ENCODE peak calls at places on chromosomes 2 and 18, in six cellular contexts. E is psoas muscle; Z is effector memory CD4-positive, alpha-beta T cell; J is uterus; O is upper lobe of right lung; R is left ventricle myocardium inferior. W is an unnamed sample. For H3K4me1 and H3K27me3, the result is how much of the 10 kb centered on the place peaks cover.

GRCh38 chr2:236871500-236872001 is 214.1 kb upstream of the COPS8 start:
- DNase-seq in J (peak), O (no peak), Z (no peak), E (peak), R (peak), W (no peak)

GRCh38 chr18:4750392-4751346 is 295.6 kb upstream of the DLGAP1 start:
- DNase-seq in O (no peak), R (no peak), E (no peak), Z (no peak), J (no peak), W (no peak)

GRCh38 chr2:215425021-215425782 is 10.7 kb downstream of the FN1 start:
- DNase-seq in J (no peak), E (no peak), R (no peak), Z (no peak), O (no peak), W (no peak)

GRCh38 chr2:42910657-42911405 is 118.4 kb upstream of the HAAO start:
- DNase-seq in O (no peak), R (no peak), J (no peak), Z (no peak), E (no peak), W (no peak)

GRCh38 chr2:144237845-144238637 is 281.9 kb downstream of the ZEB2 start:
- DNase-seq in R (no peak), O (no peak), J (no peak), Z (no peak), E (no peak), W (no peak)

GRCh38 chr2:96197541-96198255 is 10.9 kb downstream of the STARD7 start:
- DNase-seq in O (no peak), R (no peak), E (no peak), J (no peak), Z (no peak), W (no peak)

GRCh38 chr18:37712776-37713175 is 147.2 kb upstream of the CELF4 start:
- DNase-seq in Z (no peak), O (no peak), J (no peak), E (no peak), R (no peak), W (no peak)

GRCh38 chr2:167823066-167823465 is 424.3 kb downstream of the STK39 start:
- DNase-seq in Z (no peak), E (no peak), J (no peak), O (no peak), R (no peak), W (no peak)

GRCh38 chr2:45683292-45683691 is 31.8 kb downstream of the PRKCE start:
- DNase-seq in O (no peak), J (no peak), Z (no peak), R (no peak), E (no peak), W (no peak)

GRCh38 chr18:21853020-21853419 is 112.4 kb downstream of the MIB1 start:
- DNase-seq in O (no peak), R (no peak), Z (no peak), E (no peak), J (no peak), W (no peak)

GRCh38 chr2:28750316-28751101 is 1.1 kb upstream of the PPP1CB start:
- DNase-seq in R (no peak), E (no peak), J (peak), O (no peak), Z (no peak), W (peak)

GRCh38 chr2:127651987-127652550 is 6.1 kb downstream of the GPR17 start:
- DNase-seq in J (peak), R (peak), E (peak), Z (no peak), O (no peak), W (no peak)

GRCh38 chr2:205700331-205701132 is 18.2 kb downstream of the NRP2 start:
- DNase-seq in J (no peak), O (no peak), R (no peak), E (no peak), Z (no peak), W (no peak)

GRCh38 chr2:85110991-85111560 is 22.1 kb upstream of the TCF7L1 start:
- DNase-seq in J (no peak), R (no peak), E (no peak), Z (no peak), O (no peak), W (no peak)

GRCh38 chr2:24749069-24749691 is 44.0 kb downstream of the PTRHD1 start:
- DNase-seq in O (no peak), E (no peak), J (no peak), R (no peak), Z (no peak), W (no peak)

GRCh38 chr18:70195852-70196434 is 9.5 kb downstream of the RTTN start:
- DNase-seq in J (no peak), O (no peak), R (no peak), E (no peak), Z (no peak), W (peak)

GRCh38 chr2:37782155-37782673 is 110.8 kb upstream of the CDC42EP3 start:
- DNase-seq in O (no peak), Z (no peak), R (no peak), E (no peak), J (no peak), W (no peak)

GRCh38 chr2:241801611-241802420 is 7.2 kb upstream of the NEU4 start:
- DNase-seq in J (no peak), O (no peak), R (peak), E (no peak), Z (no peak), W (no peak)

GRCh38 chr18:6401687-6402086 is 13.0 kb downstream of the L3MBTL4 start:
- DNase-seq in J (no peak), O (no peak), R (no peak), Z (no peak), E (no peak), W (no peak)

GRCh38 chr2:69017876-69018275 is 4.9 kb downstream of the ANTXR1 start:
- DNase-seq in Z (no peak), R (no peak), O (no peak), E (no peak), J (no peak), W (no peak)

GRCh38 chr2:26123426-26123825 is 49.5 kb upstream of the GAREM2 start:
- DNase-seq in R (no peak), Z (no peak), O (no peak), J (no peak), E (no peak), W (no peak)

GRCh38 chr18:57859314-57859713 is 56.2 kb upstream of the ATP8B1 start:
- DNase-seq in O (no peak), E (no peak), J (no peak), R (no peak), Z (no peak), W (no peak)

GRCh38 chr2:108215794-108216211 is 24.0 kb upstream of the SULT1C3 start:
- DNase-seq in O (peak), Z (no peak), J (no peak), E (no peak), R (no peak), W (no peak)

GRCh38 chr18:76426738-76427305 is 68.2 kb downstream of the ZNF516 start:
- DNase-seq in Z (no peak), E (peak), R (no peak), O (peak), J (peak), W (no peak)

GRCh38 chr2:85861650-85862049 is 27.1 kb downstream of the ST3GAL5 start:
- DNase-seq in R (no peak), E (no peak), Z (no peak), O (no peak), J (no peak), W (peak)

GRCh38 chr18:45412577-45412976 is 202.7 kb upstream of the SLC14A2 start:
- DNase-seq in O (no peak), Z (no peak), R (no peak), E (no peak), J (no peak), W (no peak)

GRCh38 chr2:46493241-46493970 is 14.0 kb downstream of the TMEM247 start:
- DNase-seq in R (no peak), Z (no peak), E (no peak), O (no peak), J (no peak), W (no peak)

GRCh38 chr18:68085251-68085650 is 568.7 kb upstream of the DSEL start:
- DNase-seq in O (no peak), J (no peak), R (no peak), Z (no peak), E (no peak), W (no peak)

GRCh38 chr2:213544940-213545339 is 260.7 kb downstream of the SPAG16 start:
- DNase-seq in E (no peak), R (no peak), Z (no peak), O (no peak), J (no peak), W (no peak)

GRCh38 chr2:172181840-172182239 is 79.1 kb upstream of the DLX2 start:
- DNase-seq in E (no peak), Z (no peak), O (no peak), J (no peak), R (no peak), W (no peak)

GRCh38 chr18:13369756-13370510 is 151.4 kb downstream of the LDLRAD4 start:
- DNase-seq in O (no peak), R (no peak), J (no peak), Z (no peak), E (no peak), W (no peak)

GRCh38 chr2:113886479-113887383 is 3.2 kb upstream of the ACTR3 start:
- DNase-seq in Z (no peak), R (peak), O (peak), J (no peak), E (no peak), W (peak)
- H3K4me3 ChIP-seq in Z (no peak), R (no peak), O (no peak), J (no peak), E (no peak), W (peak)

GRCh38 chr18:27931563-27931962 is 245.4 kb downstream of the CDH2 start:
- DNase-seq in J (no peak), O (no peak), Z (no peak), E (no peak), R (no peak), W (no peak)
- H3K4me1 ChIP-seq in J (under half), O (under half), Z (under half), E (under half), R (under half), W (under half)

DNA sequence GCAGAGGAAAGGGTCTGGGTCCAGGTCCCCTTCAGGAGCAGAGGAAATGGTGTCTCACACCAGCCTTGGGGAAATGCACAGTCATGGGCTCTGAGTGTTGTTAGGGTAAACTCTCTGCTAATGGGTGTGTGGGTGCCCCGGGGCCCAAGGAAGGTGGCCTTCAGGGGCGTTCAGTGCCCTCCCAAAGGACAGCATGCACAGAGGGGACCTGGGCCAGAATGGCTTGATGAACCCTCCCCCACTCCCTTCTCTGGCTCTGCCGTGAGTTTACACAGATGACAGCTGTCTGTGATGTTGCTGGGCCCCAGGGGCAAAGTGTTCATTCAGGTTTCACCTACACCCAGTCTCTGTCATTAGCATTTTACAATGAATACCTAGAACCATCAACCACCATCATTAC is 3.3 kb downstream of the NPPC start:
- DNase-seq in Z (no peak), O (peak), J (no peak), E (no peak), R (peak), W (no peak)
- H3K27me3 ChIP-seq in Z (under half), O (half or more), J (under half), E (half or more), R (half or more), W (under half)

GRCh38 chr18:48164096-48164475 is 233.6 kb upstream of the SMAD2 start:
- DNase-seq in R (no peak), Z (no peak), J (no peak), O (no peak), E (no peak), W (no peak)

GRCh38 chr18:48160622-48161021 is 230.2 kb upstream of the SMAD2 start:
- DNase-seq in O (no peak), R (no peak), Z (no peak), E (no peak), J (no peak), W (no peak)

GRCh38 chr18:48161201-48161910 is 230.9 kb upstream of the SMAD2 start:
- DNase-seq in J (peak), Z (peak), R (peak), E (peak), O (peak), W (peak)

GRCh38 chr18:48163184-48164095 is 233.0 kb upstream of the SMAD2 start:
- DNase-seq in Z (no peak), R (no peak), E (no peak), O (no peak), J (no peak), W (no peak)

DNA sequence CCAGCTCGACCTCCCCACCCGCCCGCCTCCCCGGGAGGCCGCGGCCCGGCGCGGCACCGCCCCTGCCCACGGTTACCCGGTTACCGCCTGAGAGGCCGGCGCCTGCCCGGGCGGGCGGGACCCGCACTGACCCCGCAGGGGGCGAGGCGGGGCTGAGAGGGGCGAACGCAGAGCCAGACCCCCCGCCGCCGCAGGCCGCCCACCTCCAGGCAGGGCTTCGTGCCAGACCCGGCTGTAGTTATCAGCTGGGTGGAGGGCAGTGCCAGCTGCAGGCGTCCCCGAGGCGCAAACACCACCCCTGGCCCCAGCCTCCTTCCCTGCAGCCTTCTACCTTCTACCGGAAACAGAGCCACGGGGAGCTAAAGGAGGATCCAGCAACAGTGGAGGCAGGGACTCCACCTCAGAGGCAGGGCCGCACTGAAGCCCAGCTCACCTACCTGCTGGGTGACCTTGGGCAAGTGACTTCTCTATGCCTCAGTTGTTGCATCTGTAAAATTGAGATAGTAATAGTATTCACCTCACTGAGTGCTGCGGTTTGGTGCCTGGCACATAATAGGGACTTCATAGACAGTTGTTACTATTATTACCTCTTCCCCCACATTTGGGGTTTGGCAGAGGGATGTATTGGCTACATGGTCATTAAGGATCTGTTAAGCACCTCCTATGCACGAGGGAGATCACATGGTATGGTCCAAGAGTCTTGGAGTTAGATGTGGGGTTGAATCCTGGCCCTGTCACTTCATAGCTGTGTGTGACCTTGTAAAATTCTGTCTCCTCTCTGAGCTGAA is 231.6 kb upstream of the SMAD2 start:
- DNase-seq in R (no peak), Z (no peak), E (no peak), O (no peak), J (no peak), W (no peak)
- H3K4me3 ChIP-seq in R (peak), Z (peak), E (peak), O (peak), J (peak), W (no peak)

GRCh38 chr2:60359569-60359968 is 193.9 kb downstream of the BCL11A start:
- DNase-seq in O (no peak), J (no peak), R (no peak), E (no peak), Z (no peak), W (no peak)

GRCh38 chr2:60356346-60356745 is 197.1 kb downstream of the BCL11A start:
- DNase-seq in Z (no peak), R (no peak), E (no peak), J (no peak), O (no peak), W (no peak)

GRCh38 chr2:60355849-60356261 is 197.6 kb downstream of the BCL11A start:
- DNase-seq in E (no peak), O (no peak), J (no peak), R (no peak), Z (no peak), W (no peak)

GRCh38 chr2:60361498-60361897 is 192.0 kb downstream of the BCL11A start:
- DNase-seq in E (no peak), J (no peak), R (no peak), O (no peak), Z (no peak), W (no peak)

GRCh38 chr2:60358471-60358870 is 195.0 kb downstream of the BCL11A start:
- DNase-seq in O (no peak), J (no peak), R (no peak), Z (no peak), E (no peak), W (no peak)
- H3K4me1 ChIP-seq in O (under half), J (under half), R (under half), Z (under half), E (under half), W (under half)

GRCh38 chr2:74511104-74511989 is 2.9 kb upstream of the TLX2 start:
- DNase-seq in O (no peak), J (no peak), Z (no peak), E (no peak), R (no peak), W (no peak)

GRCh38 chr2:74513605-74514367 is 464 bp upstream of the TLX2 start:
- DNase-seq in R (no peak), E (no peak), J (no peak), Z (no peak), O (no peak), W (no peak)

GRCh38 chr2:74514368-74515270 is at the start of gene TLX2:
- DNase-seq in Z (no peak), R (no peak), O (no peak), E (no peak), J (no peak), W (no peak)

GRCh38 chr2:74515271-74516069 is 1.2 kb downstream of the TLX2 start:
- DNase-seq in O (peak), E (no peak), R (no peak), J (no peak), Z (no peak), W (no peak)

DNA sequence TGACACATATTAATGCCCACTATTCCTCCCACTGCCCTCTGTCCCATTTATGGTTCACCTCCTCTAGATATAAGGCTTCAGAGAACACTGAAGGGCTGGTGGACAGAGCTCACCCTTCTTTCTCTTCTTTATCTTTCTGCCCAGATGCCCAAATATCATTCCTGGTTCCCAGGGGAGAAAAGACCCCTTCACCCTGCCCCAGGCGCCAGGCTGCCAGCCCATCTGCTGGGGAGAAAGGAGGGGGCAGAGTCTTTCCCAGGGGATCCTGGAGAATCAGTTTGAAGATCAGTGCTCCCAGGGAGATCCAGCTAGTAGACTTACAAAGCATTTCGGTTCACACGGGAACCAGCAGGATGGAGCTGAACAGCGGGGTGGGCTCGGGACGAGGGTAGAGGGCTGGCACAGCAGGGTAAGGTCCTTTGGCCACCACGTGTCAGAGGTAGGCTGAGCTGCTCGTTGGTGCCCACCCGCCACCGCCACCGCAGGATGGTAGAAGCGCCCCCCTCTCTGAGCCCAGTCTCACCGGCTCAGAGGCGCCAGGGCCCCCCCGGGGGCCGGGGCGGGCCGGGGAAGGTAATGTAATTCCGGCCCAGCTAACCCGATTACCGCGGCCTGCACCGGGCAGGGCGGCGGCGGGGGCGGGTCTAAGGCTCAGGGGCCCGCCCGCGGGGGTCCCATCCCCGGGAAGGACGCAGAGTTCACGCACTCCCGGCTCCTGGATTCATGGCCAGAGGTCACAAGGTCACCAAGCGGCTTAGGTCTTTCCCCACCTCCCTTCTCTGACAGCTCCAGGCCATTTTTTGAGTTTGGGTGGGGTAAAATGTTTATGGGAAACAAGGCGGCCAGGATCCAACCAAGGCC is 1.3 kb upstream of the TLX2 start:
- DNase-seq in J (no peak), O (no peak), E (no peak), R (no peak), Z (no peak), W (no peak)
- H3K27me3 ChIP-seq in J (under half), O (half or more), E (half or more), R (half or more), Z (under half), W (under half)

W was measured in CD4-positive, alpha-beta memory T cell.